ENCODE peak calls at places on chromosomes 13 and 19, in nine cellular contexts. W is SK-N-SH, J is esophagus muscularis mucosa, I is GM12892, P is transverse colon, X is upper lobe of left lung, Q is HepG2, C is stomach, R is breast epithelium. L is an unnamed sample.
A peak's percentile ranks its signal among the peaks of the same experiment; 100 is the strongest.

GRCh38 chr13:26847281-26847680 is 86.7 kb upstream of the GPR12 start:
- DNase-seq in W (no peak), J (no peak), I (no peak), P (no peak), X (no peak), Q (no peak), C (no peak), R (no peak), L (no peak)

GRCh38 chr13:80040219-80040976 is 300.5 kb downstream of the SPRY2 start:
- DNase-seq in W (no peak), J (no peak), I (no peak), P (no peak), X (no peak), Q (no peak), C (no peak), R (no peak), L (no peak)

GRCh38 chr19:32404213-32404938 is 1.2 kb upstream of the DPY19L3 start:
- DNase-seq in W (no peak), J (peak; percentile 70), I (no peak), P (no peak), X (no peak), Q (peak; percentile 18), C (no peak), R (no peak), L (no peak)

GRCh38 chr19:40244596-40244995 is 18.1 kb upstream of the CCNP start:
- DNase-seq in W (no peak), J (no peak), I (no peak), P (no peak), X (no peak), Q (no peak), C (no peak), R (no peak), L (no peak)

GRCh38 chr13:101755228-101755887 is 302.9 kb downstream of the ITGBL1 start:
- DNase-seq in W (peak; percentile 9), J (no peak), I (no peak), P (no peak), X (no peak), Q (no peak), C (no peak), R (no peak), L (no peak)

GRCh38 chr13:29573190-29573589 is 22.3 kb downstream of the SLC7A1 start:
- DNase-seq in W (no peak), J (no peak), I (no peak), P (peak; percentile 78), X (peak; percentile 36), Q (no peak), C (peak; percentile 53), R (peak; percentile 72), L (no peak)

GRCh38 chr13:33817843-33818661 is at the start of gene RFC3:
- DNase-seq in W (peak; percentile 86), J (peak; percentile 97), I (peak; percentile 65), P (peak; percentile 94), X (peak; percentile 90), Q (peak; percentile 90), C (peak; percentile 92), R (peak; percentile 87), L (no peak)

GRCh38 chr13:82506805-82507404 is 1375.4 kb downstream of the SLITRK1 start:
- DNase-seq in W (no peak), J (no peak), I (no peak), P (no peak), X (no peak), Q (peak; percentile 3), C (no peak), R (no peak), L (no peak)

GRCh38 chr13:94112227-94112626 is 367.3 kb downstream of the DCT start:
- DNase-seq in W (no peak), J (no peak), I (no peak), P (no peak), X (no peak), Q (peak; percentile 28), C (no peak), R (no peak), L (no peak)

GRCh38 chr13:83151308-83151660 is 731.0 kb downstream of the SLITRK1 start:
- DNase-seq in W (no peak), J (no peak), I (no peak), P (no peak), X (no peak), Q (no peak), C (no peak), R (no peak), L (no peak)

GRCh38 chr19:21698215-21698614 is 69.2 kb downstream of the ZNF100 start:
- DNase-seq in W (peak; percentile 47), J (no peak), I (no peak), P (no peak), X (no peak), Q (peak; percentile 4), C (no peak), R (no peak), L (no peak)

GRCh38 chr19:8814176-8814575 is 17.9 kb downstream of the ZNF558 start:
- DNase-seq in W (no peak), J (no peak), I (no peak), P (no peak), X (no peak), Q (no peak), C (no peak), R (no peak), L (no peak)

GRCh38 chr19:48635263-48635965 is 1.8 kb downstream of the DBP start:
- DNase-seq in W (peak; percentile 89), J (no peak), I (peak; percentile 80), P (peak; percentile 82), X (peak; percentile 83), Q (no peak), C (peak; percentile 75), R (no peak), L (peak; percentile 92)

GRCh38 chr13:64314286-64314685 is 2898.6 kb upstream of the PCDH20 start:
- DNase-seq in W (no peak), J (no peak), I (no peak), P (no peak), X (no peak), Q (no peak), C (no peak), R (no peak), L (no peak)

GRCh38 chr13:65889368-65889767 is 1340.8 kb downstream of the PCDH9 start:
- DNase-seq in W (no peak), J (no peak), I (no peak), P (no peak), X (no peak), Q (no peak), C (no peak), R (no peak), L (no peak)

DNA sequence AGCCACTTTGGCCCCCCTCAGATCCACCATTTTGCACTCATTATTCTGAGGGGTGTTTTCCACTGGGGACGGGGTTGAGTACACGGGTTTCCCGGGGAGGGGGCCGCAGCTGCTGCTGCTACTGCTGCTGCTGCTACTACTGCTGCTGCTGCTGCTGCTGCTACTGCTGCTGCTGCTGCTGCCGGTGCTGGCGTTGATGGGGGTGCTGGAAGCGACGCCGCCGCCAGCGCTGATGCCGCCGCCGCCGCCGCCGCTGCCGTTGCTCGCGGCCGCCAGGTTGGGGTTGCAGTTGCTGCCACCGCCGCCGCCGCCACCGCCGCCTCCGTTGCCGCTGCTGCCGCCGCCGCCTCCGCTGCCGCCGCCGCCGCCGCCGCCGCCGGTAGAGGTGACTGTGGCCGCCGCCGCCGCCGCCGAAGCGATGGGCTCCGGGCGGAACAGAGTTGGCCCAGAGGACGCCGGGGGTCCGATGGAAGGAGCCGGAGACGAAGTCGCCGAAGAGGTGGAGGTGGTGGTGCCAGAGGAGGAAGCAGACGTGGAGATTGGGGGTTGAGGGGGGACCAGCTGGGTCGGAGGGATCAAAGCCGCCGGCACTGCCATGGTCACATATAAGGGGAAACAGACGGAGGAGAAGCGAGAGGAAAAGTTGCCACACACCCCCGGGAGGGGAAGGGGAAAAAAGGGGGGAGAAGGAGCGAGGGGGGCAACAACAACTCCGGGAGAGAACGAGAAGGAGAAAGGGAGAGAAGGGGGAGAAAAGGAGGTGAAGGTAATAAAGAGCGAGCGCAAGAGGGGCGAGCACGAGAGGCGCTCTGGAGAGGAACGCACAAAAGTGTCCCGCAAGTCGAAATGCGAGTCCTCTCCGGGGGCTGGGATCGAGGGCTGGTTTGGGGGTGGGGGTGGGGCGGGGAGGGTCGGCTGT is 572 bp downstream of the DACH1 start:
- DNase-seq in W (peak; percentile 70), J (no peak), I (peak; percentile 13), P (peak; percentile 24), X (peak; percentile 25), Q (no peak), C (peak; percentile 31), R (no peak), L (no peak)
- TF ChIP-seq POLR2AphosphoS5 in W (no peak), J (no peak), I (no peak), P (no peak), X (no peak), Q (no peak), C (no peak), R (no peak), L (no peak)

DNA sequence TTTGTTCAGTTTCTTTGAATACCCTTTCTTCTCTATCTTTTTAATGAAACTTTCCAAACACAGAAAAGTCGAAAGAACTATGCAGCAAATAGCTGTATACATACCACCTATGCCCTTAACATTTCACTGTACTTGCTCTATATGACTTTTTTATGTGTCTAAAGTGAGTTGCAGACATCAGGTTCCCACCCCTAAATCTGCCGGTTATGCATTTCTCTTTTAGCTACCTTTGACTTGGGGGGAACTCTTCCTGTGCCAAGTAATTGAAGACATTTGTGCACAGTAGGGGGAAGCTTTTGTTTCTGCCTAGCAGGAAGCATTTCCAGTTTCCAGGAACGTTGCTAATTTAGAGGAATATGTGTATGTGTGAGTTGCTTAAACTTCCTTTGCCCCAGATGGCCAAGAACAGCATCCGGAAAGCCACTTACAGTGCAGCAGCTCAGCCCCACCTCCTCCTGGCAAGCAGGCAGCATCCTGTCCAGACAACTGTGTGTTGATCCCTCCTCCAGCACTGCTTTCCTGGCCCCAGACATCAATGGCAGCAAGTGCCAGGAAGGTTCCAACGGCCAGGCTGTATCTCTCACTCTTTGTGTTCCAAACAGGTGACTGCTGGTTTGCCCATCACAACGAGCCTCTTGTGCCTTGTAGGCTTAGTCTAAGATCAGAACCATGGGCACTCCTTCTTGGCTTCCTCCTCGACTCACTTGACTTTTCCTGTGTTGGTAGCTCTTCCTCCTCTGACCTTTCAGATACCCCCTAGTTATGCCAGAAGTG is 14.7 kb upstream of the GRAMD1A start:
- DNase-seq in W (no peak), J (no peak), I (no peak), P (no peak), X (peak; percentile 79), Q (no peak), C (peak; percentile 57), R (peak; percentile 46), L (no peak)
- TF ChIP-seq POLR2AphosphoS5 in W (no peak), J (peak; percentile 41), I (no peak), P (peak; percentile 12), X (peak; percentile 89), Q (no peak), C (no peak), R (no peak), L (no peak)

DNA sequence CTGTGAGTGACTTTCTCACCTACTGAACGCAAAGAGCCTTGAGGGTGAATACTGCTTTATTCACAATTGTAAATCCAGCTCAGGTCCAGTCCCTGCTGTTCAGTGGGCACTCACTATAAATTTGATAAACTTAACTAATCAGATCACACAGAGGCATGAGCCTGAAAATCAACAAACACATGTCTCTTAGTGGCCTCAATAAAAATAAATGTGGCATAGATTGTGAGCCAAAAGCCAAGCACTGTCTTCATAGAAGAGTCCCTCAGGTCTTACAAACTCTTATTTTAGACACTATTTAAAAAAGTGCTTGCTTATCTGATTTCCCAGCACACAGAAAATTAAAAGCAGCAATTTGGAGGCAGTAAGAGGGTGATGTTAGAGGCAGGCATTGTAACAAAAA is 957.7 kb downstream of the SLITRK5 start:
- DNase-seq in W (peak; percentile 4), J (no peak), I (no peak), P (no peak), X (no peak), Q (no peak), C (no peak), R (no peak), L (no peak)
- TF ChIP-seq POLR2AphosphoS5 in W (no peak), J (no peak), I (no peak), P (no peak), X (no peak), Q (no peak), C (no peak), R (no peak), L (no peak)

GRCh38 chr19:2695288-2695866 is 7.1 kb downstream of the GNG7 start:
- DNase-seq in W (no peak), J (no peak), I (no peak), P (no peak), X (peak; percentile 28), Q (no peak), C (no peak), R (peak; percentile 80), L (no peak)
- TF ChIP-seq POLR2AphosphoS5 in W (no peak), J (no peak), I (no peak), P (no peak), X (peak; percentile 13), Q (no peak), C (no peak), R (no peak), L (no peak)